ENCODE peak calls at places on chromosomes 5 and 9, in seven cellular contexts. Y is CD8-positive, alpha-beta T cell; L is lung; X is fibroblast of pulmonary artery; K is OCI-LY7; W is fibroblast of mammary gland; G is GM12865. B is an unnamed sample.

GRCh38 chr5:120358949-120359348 is 105.2 kb upstream of the PRR16 start:
- DNase-seq in Y (no peak), X (peak; percentile 70), K (no peak), W (no peak), G (no peak), L (no peak), B (no peak)

GRCh38 chr5:32538031-32538547 is 47.3 kb upstream of the SUB1 start:
- DNase-seq in X (peak; percentile 33), W (no peak), G (peak; percentile 91), L (no peak), K (peak; percentile 76), Y (no peak), B (peak; percentile 92)

GRCh38 chr5:41877408-41877807 is 7.2 kb upstream of the OXCT1 start:
- DNase-seq in K (no peak), L (no peak), Y (no peak), X (no peak), G (no peak), W (no peak), B (no peak)

GRCh38 chr9:98777618-98778017 is 18.7 kb downstream of the ANKS6 start:
- DNase-seq in K (no peak), Y (no peak), X (no peak), L (no peak), G (no peak), W (no peak), B (no peak)

GRCh38 chr5:125559296-125559695 is 812.9 kb upstream of the ZNF608 start:
- DNase-seq in Y (no peak), L (no peak), G (no peak), X (peak; percentile 98), K (no peak), W (peak; percentile 94), B (no peak)

GRCh38 chr9:130360672-130361071 is 84.1 kb upstream of the ASS1 start:
- DNase-seq in X (no peak), W (no peak), L (no peak), Y (no peak), G (no peak), K (no peak), B (no peak)

GRCh38 chr9:134949681-134950403 is 32.1 kb upstream of the FCN1 start:
- DNase-seq in X (no peak), L (no peak), K (peak; percentile 34), Y (no peak), G (no peak), W (no peak), B (no peak)

GRCh38 chr5:42628821-42629220 is 127.8 kb upstream of the CCDC152 start:
- DNase-seq in X (no peak), K (no peak), G (no peak), Y (no peak), L (no peak), W (no peak), B (no peak)

GRCh38 chr9:116928884-116929283 is 241.8 kb downstream of the TRIM32 start:
- DNase-seq in W (no peak), G (no peak), K (no peak), Y (no peak), L (no peak), X (no peak), B (no peak)

GRCh38 chr9:122226758-122227575 is 1.8 kb downstream of the LHX6 start:
- DNase-seq in W (no peak), X (no peak), Y (no peak), G (no peak), K (no peak), L (no peak), B (no peak)

GRCh38 chr5:121596882-121597281 is 254.8 kb upstream of the FTMT start:
- DNase-seq in X (no peak), L (no peak), Y (no peak), W (no peak), G (no peak), K (no peak), B (no peak)

GRCh38 chr5:50962934-50963646 is 296.7 kb downstream of the PARP8 start:
- DNase-seq in Y (peak; percentile 73), K (peak; percentile 77), G (peak; percentile 70), W (peak; percentile 52), X (peak; percentile 55), L (peak; percentile 70), B (peak; percentile 15)

GRCh38 chr5:179763215-179763945 is 30.4 kb upstream of the LTC4S start:
- DNase-seq in Y (peak; percentile 56), W (peak; percentile 84), K (peak; percentile 69), L (peak; percentile 64), G (peak; percentile 68), X (peak; percentile 89), B (peak; percentile 36)

GRCh38 chr9:132931178-132931735 is 13.2 kb downstream of the TSC1 start:
- DNase-seq in Y (no peak), L (no peak), K (no peak), X (no peak), G (no peak), W (no peak), B (no peak)

GRCh38 chr9:91786132-91786896 is 163.7 kb downstream of the ROR2 start:
- DNase-seq in X (no peak), G (no peak), K (no peak), W (no peak), L (no peak), Y (no peak), B (no peak)

GRCh38 chr9:69009708-69010107 is 4.2 kb downstream of the PRKACG start:
- DNase-seq in W (no peak), L (no peak), K (no peak), X (no peak), Y (no peak), G (no peak), B (no peak)

GRCh38 chr5:141692919-141693848 is 11.2 kb upstream of the ARAP3 start:
- DNase-seq in Y (peak; percentile 76), W (peak; percentile 62), K (no peak), X (peak; percentile 57), L (no peak), G (peak; percentile 18), B (no peak)

GRCh38 chr5:4570047-4571015 is 569.8 kb upstream of the ADAMTS16 start:
- DNase-seq in X (no peak), Y (no peak), W (no peak), L (no peak), K (no peak), G (no peak), B (no peak)

GRCh38 chr9:88973281-88974045 is 17.8 kb upstream of the S1PR3 start:
- DNase-seq in X (no peak), L (no peak), Y (no peak), K (no peak), W (no peak), G (no peak), B (no peak)

GRCh38 chr9:91186311-91187101 is 175.2 kb downstream of the AUH start:
- DNase-seq in Y (no peak), X (no peak), W (peak; percentile 77), K (no peak), L (peak; percentile 28), G (no peak), B (no peak)

GRCh38 chr9:114371986-114372917 is 15.5 kb downstream of the AKNA start:
- DNase-seq in W (peak; percentile 74), G (peak; percentile 60), Y (peak; percentile 69), X (peak; percentile 54), L (no peak), K (peak; percentile 81), B (no peak)

GRCh38 chr5:40682431-40683017 is 2.8 kb downstream of the PTGER4 start:
- DNase-seq in L (no peak), K (no peak), W (peak; percentile 67), Y (no peak), G (no peak), X (no peak), B (no peak)

GRCh38 chr5:126044111-126044668 is 379.0 kb upstream of the GRAMD2B start:
- DNase-seq in G (no peak), Y (no peak), K (no peak), L (no peak), W (no peak), X (peak; percentile 93), B (no peak)

GRCh38 chr9:19464061-19464763 is 55.4 kb downstream of the ACER2 start:
- DNase-seq in Y (no peak), W (no peak), L (no peak), K (no peak), G (no peak), X (no peak), B (no peak)

GRCh38 chr9:16626577-16627130 is 243.8 kb downstream of the BNC2 start:
- DNase-seq in X (peak; percentile 83), G (peak; percentile 12), Y (no peak), K (no peak), W (peak; percentile 93), L (no peak), B (no peak)

DNA sequence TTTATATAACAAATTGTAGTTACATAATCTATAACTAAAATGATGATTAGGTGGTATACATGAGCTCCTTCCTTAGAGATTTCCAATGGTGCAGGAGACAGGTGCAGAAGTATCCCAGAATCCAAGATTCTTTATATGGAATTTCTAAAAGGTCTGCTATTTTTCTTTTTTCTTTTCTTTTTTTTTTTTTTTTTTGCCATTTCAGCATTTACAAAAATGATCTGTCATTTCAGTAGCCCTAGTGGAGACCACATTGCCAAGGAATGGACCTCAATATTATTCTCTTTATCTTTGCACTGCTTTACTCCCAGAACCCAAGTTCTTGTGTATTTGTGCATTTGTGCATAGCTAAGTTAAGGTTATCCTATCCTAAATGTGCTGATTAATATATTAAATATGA is 61.7 kb downstream of the MRPS30 start:
- DNase-seq in L (no peak), G (no peak), Y (no peak), W (no peak), K (no peak), X (no peak), B (no peak)
- TF ChIP-seq CTCF in L (no peak), G (no peak), Y (no peak), W (no peak), K (no peak), X (no peak), B (no peak)

GRCh38 chr5:83711982-83712601 is 8.6 kb downstream of the HAPLN1 start:
- DNase-seq in G (peak; percentile 66), Y (no peak), L (no peak), K (peak; percentile 61), X (peak; percentile 66), W (peak; percentile 51), B (no peak)
- TF ChIP-seq CTCF in G (peak; percentile 65), Y (peak; percentile 83), L (no peak), K (peak; percentile 87), X (peak; percentile 71), W (peak; percentile 69), B (peak; percentile 63)

GRCh38 chr5:181120761-181121160 is 10.2 kb downstream of the OR2V1 start:
- DNase-seq in L (no peak), G (no peak), Y (no peak), W (peak; percentile 50), K (no peak), X (no peak), B (no peak)
- TF ChIP-seq CTCF in L (no peak), G (no peak), Y (no peak), W (no peak), K (no peak), X (no peak), B (no peak)

DNA sequence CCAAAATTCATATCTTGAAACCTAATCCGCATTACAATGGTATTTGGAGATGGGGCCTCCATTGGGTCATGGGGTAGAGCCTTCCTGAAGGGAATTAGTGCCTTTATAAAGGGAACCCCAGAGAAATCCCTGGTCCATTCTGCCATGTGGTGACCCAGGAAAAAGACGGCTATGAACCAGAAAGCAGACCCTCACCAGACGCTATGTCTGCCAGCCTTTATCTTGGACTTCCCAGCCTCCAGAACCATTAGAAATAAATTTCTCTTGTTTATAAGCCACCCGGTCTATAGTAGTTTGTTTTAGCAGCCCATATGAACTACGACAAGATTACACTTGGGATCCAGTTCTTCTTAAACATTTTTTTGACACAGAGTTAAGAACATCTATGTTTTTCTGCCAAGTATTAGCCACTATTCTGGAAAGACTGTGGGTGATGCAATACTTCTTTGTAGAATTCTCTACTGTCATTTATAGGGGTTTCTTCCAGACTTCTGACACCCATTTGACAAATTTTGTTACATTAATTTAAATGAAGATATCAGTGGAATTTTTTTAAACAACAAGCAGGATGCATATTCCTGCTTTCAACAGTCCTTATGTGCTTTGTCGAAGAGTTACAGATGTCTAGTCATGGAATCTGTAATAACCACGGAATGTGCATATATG is 572.4 kb downstream of the NR2F1-AS1 start:
- DNase-seq in X (peak; percentile 24), G (no peak), W (no peak), Y (no peak), L (no peak), K (no peak), B (no peak)
- TF ChIP-seq CTCF in X (no peak), G (no peak), W (no peak), Y (no peak), L (no peak), K (no peak), B (no peak)